ENCODE peak calls at places on chromosomes 11 and 22, in seven cellular contexts. L is lung, E is fibroblast of lung, J is fibroblast of the aortic adventitia, R is uterus, P is HL-60, V is A549. G is an unnamed sample.

GRCh38 chr11:60781286-60782044 is 3.7 kb upstream of the MS4A10 start:
- DNase-seq in J (no peak), L (no peak), V (no peak), P (no peak), E (no peak), R (no peak), G (no peak)

GRCh38 chr11:11044137-11044855 is 186.4 kb upstream of the ZBED5 start:
- DNase-seq in V (no peak), E (no peak), R (no peak), P (no peak), J (no peak), L (no peak), G (no peak)

GRCh38 chr11:41245704-41246398 is 213.6 kb downstream of the LRRC4C start:
- DNase-seq in R (no peak), P (no peak), E (no peak), L (no peak), J (no peak), V (no peak), G (no peak)

GRCh38 chr11:19389787-19390303 is 149.1 kb upstream of the E2F8 start:
- DNase-seq in R (no peak), L (peak), V (no peak), P (no peak), J (peak), E (no peak), G (peak)

GRCh38 chr11:78510025-78510596 is 64.6 kb downstream of the NARS2 start:
- DNase-seq in R (no peak), J (no peak), V (no peak), L (no peak), P (no peak), E (no peak), G (no peak)

GRCh38 chr11:78371221-78371899 is 46.3 kb downstream of the GAB2 start:
- DNase-seq in J (peak), P (no peak), V (no peak), E (no peak), L (no peak), R (no peak), G (no peak)

GRCh38 chr11:9003573-9004309 is at the start of gene NRIP3:
- DNase-seq in R (peak), P (peak), V (peak), J (peak), L (peak), E (peak), G (peak)

GRCh38 chr11:128022007-128022368 is 565.4 kb downstream of the ETS1 start:
- DNase-seq in E (peak), R (no peak), J (peak), P (no peak), L (no peak), V (no peak), G (peak)

GRCh38 chr11:39651857-39652461 is 1807.5 kb downstream of the LRRC4C start:
- DNase-seq in R (no peak), L (no peak), P (no peak), V (no peak), J (no peak), E (no peak), G (no peak)

GRCh38 chr22:49400866-49401598 is 426.6 kb downstream of the BRD1 start:
- DNase-seq in J (no peak), P (no peak), V (no peak), E (no peak), R (no peak), L (no peak), G (no peak)

GRCh38 chr11:130631119-130631518 is 182.7 kb downstream of the ADAMTS15 start:
- DNase-seq in E (peak), L (no peak), P (no peak), V (peak), J (peak), R (no peak), G (peak)

GRCh38 chr11:17531818-17532131 is 12.4 kb downstream of the USH1C start:
- DNase-seq in R (no peak), L (no peak), V (no peak), J (peak), P (no peak), E (peak), G (peak)

GRCh38 chr22:36284171-36284571 is 31.2 kb downstream of the APOL1 start:
- DNase-seq in R (no peak), J (no peak), V (no peak), L (no peak), E (no peak), P (no peak), G (no peak)

GRCh38 chr11:113546757-113547507 is 71.7 kb upstream of the DRD2 start:
- DNase-seq in L (no peak), P (no peak), E (peak), J (peak), R (no peak), V (no peak), G (peak)

GRCh38 chr11:76653674-76654309 is 16.8 kb downstream of the LRRC32 start:
- DNase-seq in V (no peak), L (no peak), P (no peak), E (peak), J (peak), R (peak), G (peak)

GRCh38 chr11:81840375-81840774 is 893.3 kb downstream of the FAM181B start:
- DNase-seq in R (no peak), V (no peak), E (no peak), J (peak), L (no peak), P (no peak), G (peak)

GRCh38 chr11:12188548-12189317 is 78.3 kb downstream of the MICAL2 start:
- DNase-seq in R (no peak), V (no peak), E (no peak), P (no peak), J (no peak), L (no peak), G (no peak)

GRCh38 chr11:128505449-128506058 is 81.8 kb downstream of the ETS1 start:
- DNase-seq in L (no peak), V (no peak), P (no peak), R (no peak), E (no peak), J (no peak), G (no peak)

GRCh38 chr11:1803246-1803645 is 31.5 kb upstream of the SYT8 start:
- DNase-seq in J (no peak), E (no peak), P (no peak), L (no peak), R (no peak), V (no peak), G (no peak)

GRCh38 chr22:18971321-18971751 is 35.2 kb upstream of the PRODH start:
- DNase-seq in E (no peak), J (no peak), R (no peak), P (no peak), V (no peak), L (no peak), G (no peak)
- H3K4me3 ChIP-seq in E (no peak), J (no peak), R (no peak), P (no peak), V (peak), L (no peak), G (no peak)

GRCh38 chr22:27259390-27259789 is 542.2 kb downstream of the MN1 start:
- DNase-seq in P (no peak), J (no peak), R (no peak), E (no peak), L (no peak), V (no peak), G (no peak)

GRCh38 chr22:27255580-27255979 is 546.0 kb downstream of the MN1 start:
- DNase-seq in V (no peak), E (no peak), L (no peak), P (no peak), R (no peak), J (no peak), G (no peak)

GRCh38 chr22:27258773-27259172 is 542.8 kb downstream of the MN1 start:
- DNase-seq in V (no peak), L (no peak), R (no peak), J (no peak), P (no peak), E (no peak), G (no peak)

GRCh38 chr22:27260087-27260730 is 541.3 kb downstream of the MN1 start:
- DNase-seq in L (no peak), E (no peak), P (no peak), V (no peak), R (no peak), J (no peak), G (no peak)

GRCh38 chr22:27257987-27258386 is 543.6 kb downstream of the MN1 start:
- DNase-seq in P (no peak), E (no peak), J (no peak), R (no peak), V (no peak), L (no peak), G (no peak)
- TF ChIP-seq CTCF in P (no peak), E (no peak), J (peak), R (no peak), V (no peak), L (no peak), G (no peak)

DNA sequence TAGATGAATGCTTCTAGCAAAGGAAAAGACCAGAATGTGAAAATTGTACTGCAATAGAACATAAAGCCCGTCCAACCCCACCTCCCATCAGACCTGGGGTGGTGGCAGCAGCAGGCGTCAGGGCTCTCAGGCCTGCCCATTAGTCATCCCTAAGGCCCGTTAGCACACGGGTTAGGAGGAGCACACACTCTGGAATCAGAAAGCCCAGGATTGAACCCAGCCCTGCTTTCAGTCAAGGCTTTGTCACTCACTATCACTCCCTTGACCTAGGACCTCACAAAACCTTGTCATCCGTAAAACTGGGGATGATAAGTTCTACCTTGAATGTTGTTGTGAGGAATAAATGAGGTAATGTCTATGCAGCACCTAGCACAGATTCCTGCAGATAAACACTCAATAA is 26.9 kb downstream of the MICAL3 start:
- DNase-seq in R (no peak), L (no peak), V (no peak), E (peak), J (no peak), P (no peak), G (no peak)
- H3K4me3 ChIP-seq in R (no peak), L (no peak), V (no peak), E (no peak), J (no peak), P (no peak), G (no peak)

DNA sequence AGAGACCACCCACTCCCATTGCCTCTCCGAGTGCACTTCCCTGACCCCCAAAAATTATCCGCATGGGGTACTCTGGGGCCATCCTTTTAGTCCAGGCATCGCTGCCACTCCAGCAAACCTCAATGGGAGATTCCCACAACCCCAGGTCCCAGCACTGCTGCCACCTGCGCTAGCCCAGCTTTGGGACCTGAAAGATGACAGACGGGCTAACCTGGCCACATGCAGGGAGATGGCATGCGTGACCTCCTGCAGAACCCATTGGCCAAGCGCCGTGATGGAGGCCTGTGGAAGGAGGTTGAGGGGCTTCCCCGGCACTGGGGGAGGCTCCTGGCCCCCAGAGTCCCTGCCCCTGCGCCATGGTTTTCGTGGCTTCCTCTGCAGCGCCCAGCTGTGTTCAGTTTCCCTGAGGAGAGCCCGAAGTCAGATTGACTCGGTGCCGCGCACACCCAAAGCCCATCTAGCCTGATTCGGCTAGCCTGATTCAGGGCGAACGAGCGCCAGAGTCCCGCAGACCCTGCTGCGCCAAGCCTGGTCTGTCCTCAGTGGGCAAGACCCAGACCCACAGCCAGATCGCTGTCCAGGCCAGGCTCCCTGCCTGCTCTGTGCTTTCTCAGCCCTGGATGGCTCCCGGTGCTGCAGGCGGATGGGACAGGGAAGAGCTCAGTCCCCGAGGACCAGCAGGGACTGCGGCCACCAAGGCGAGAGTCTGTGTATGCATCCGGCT is 751 bp upstream of the WNT7B start:
- DNase-seq in J (no peak), P (no peak), R (no peak), L (no peak), V (no peak), E (no peak), G (no peak)
- TF ChIP-seq CTCF in J (no peak), P (no peak), R (no peak), L (no peak), V (no peak), E (no peak), G (no peak)

DNA sequence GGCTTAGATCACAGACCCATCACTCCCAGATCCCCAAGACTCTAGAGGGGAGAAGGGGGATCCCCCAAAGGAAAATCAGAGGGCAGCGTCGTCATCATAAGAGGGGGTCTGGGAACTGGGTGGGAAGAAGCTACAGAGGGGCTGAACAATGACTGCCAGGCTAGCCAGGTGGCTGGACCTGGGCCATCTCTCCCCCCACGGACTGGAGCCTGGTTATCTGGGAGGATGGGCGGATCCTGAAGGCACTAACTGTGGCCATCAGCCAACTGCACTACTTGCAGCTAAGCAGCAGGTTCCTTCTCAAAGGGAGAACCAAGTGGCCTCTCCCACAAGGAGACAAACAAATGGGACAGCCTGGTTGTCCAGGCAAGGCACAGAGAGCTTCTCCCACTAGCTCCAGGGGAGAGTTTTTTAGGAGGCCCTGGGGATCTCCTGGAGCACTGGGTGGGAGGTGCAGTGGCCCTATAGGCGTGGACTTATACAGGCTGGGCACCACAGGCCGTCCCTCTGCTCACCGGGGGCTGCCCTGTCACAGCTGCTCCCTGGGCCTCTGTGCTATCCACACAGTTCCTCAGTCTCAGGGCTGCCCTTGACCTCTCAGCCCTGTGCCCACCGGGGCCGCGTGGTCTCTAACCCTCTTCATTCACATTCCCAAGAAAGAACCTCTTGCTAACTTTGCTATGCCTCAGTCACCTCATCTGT is 15.4 kb downstream of the P2RY6 start:
- DNase-seq in J (no peak), L (no peak), P (no peak), E (no peak), R (peak), V (no peak), G (peak)
- H3K4me3 ChIP-seq in J (no peak), L (no peak), P (no peak), E (no peak), R (no peak), V (no peak), G (no peak)

DNA sequence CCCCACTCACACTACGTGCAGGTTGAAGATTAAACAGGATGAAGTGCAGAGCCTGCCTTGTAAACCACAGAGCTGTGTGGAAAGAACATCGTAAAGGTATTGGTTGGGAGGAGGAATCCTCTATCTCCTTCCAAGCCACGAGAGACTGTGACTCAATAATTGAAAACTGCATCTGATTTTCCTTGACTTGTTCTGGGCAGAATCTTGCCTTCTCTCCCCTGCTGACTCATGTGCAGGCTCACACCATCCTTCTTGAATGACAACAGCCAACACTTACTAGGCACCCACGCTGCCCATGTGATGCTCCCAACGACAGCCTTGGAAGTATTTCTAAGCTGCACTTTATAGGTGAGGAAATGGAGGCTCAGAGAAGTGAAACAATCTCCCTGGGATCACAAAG is 563.0 kb downstream of the MIAT start:
- DNase-seq in R (no peak), E (peak), V (no peak), P (no peak), J (peak), L (no peak), G (peak)
- TF ChIP-seq CTCF in R (no peak), E (no peak), V (no peak), P (no peak), J (no peak), L (no peak), G (no peak)

GRCh38 chr11:110710520-110711381 is 1.5 kb downstream of the ARHGAP20 start:
- DNase-seq in P (no peak), E (peak), R (peak), J (peak), L (peak), V (no peak), G (peak)
- H3K4me3 ChIP-seq in P (no peak), E (peak), R (peak), J (peak), L (peak), V (peak), G (peak)

DNA sequence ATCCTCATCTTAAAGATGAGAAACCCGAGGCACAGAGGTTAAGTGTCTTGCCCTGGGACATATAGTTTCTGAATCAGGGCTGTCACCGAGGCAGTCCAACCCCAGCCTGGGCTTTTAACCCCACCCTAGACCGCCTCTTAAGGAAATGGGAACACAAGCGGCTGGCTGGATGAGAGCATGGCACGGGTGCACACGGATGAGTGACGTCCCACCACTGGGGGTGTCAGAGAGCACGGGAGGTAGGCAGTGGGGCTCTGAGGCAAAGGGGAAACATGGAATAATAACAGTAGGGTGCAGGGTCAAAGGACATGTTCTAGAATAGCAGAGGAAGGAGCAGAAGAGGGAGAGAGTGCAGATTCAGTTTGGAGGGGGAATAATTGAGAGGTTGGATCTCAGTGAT is 22.3 kb downstream of the PPFIBP2 start:
- DNase-seq in V (peak), J (no peak), P (peak), R (no peak), L (no peak), E (no peak), G (no peak)
- TF ChIP-seq CTCF in V (no peak), J (no peak), P (peak), R (no peak), L (no peak), E (peak), G (peak)

GRCh38 chr11:116930586-116930985 is 93.2 kb upstream of the APOA1 start:
- DNase-seq in J (no peak), R (no peak), L (no peak), E (no peak), V (no peak), P (no peak), G (no peak)
- H3K4me3 ChIP-seq in J (peak), R (peak), L (no peak), E (peak), V (no peak), P (no peak), G (no peak)

GRCh38 chr11:93622043-93622442 is 39.4 kb upstream of the CEP295 start:
- DNase-seq in J (no peak), R (no peak), V (no peak), L (no peak), E (no peak), P (peak), G (no peak)
- TF ChIP-seq CTCF in J (no peak), R (no peak), V (peak), L (no peak), E (no peak), P (no peak), G (no peak)